ENCODE peak calls at places on chromosomes 2 and 18, in five cellular contexts. One of them, this sample, is unnamed.

GRCh38 chr2:237471457-237472186 is 15.4 kb upstream of the MLPH start:
- DNase-seq in left lung: no peak
- DNase-seq in esophagus squamous epithelium: no peak
- DNase-seq in GM23248: peak; percentile 85
- DNase-seq in A549: peak; percentile 85
- DNase-seq in this sample: no peak

GRCh38 chr18:80132196-80132812 is 23.2 kb downstream of the ADNP2 start:
- DNase-seq in left lung: no peak
- DNase-seq in esophagus squamous epithelium: no peak
- DNase-seq in GM23248: no peak
- DNase-seq in A549: no peak
- DNase-seq in this sample: peak; percentile 18

GRCh38 chr18:36499938-36500337 is 202.4 kb downstream of the FHOD3 start:
- DNase-seq in left lung: no peak
- DNase-seq in esophagus squamous epithelium: no peak
- DNase-seq in GM23248: no peak
- DNase-seq in A549: no peak
- DNase-seq in this sample: no peak

GRCh38 chr18:13266208-13267100 is 47.9 kb downstream of the LDLRAD4 start:
- DNase-seq in left lung: no peak
- DNase-seq in esophagus squamous epithelium: no peak
- DNase-seq in GM23248: peak; percentile 35
- DNase-seq in A549: no peak
- DNase-seq in this sample: no peak

GRCh38 chr2:16175247-16175825 is 235.0 kb downstream of the MYCN start:
- DNase-seq in left lung: no peak
- DNase-seq in esophagus squamous epithelium: no peak
- DNase-seq in GM23248: no peak
- DNase-seq in A549: no peak
- DNase-seq in this sample: no peak

GRCh38 chr2:202096736-202097135 is 23.7 kb downstream of the KIAA2012 start:
- DNase-seq in left lung: no peak
- DNase-seq in esophagus squamous epithelium: no peak
- DNase-seq in GM23248: peak; percentile 66
- DNase-seq in A549: no peak
- DNase-seq in this sample: no peak

GRCh38 chr2:211216221-211216620 is 659.8 kb downstream of the CPS1 start:
- DNase-seq in left lung: no peak
- DNase-seq in esophagus squamous epithelium: no peak
- DNase-seq in GM23248: peak; percentile 0
- DNase-seq in A549: peak; percentile 13
- DNase-seq in this sample: no peak

GRCh38 chr2:144330951-144331651 is 188.8 kb downstream of the ZEB2 start:
- DNase-seq in left lung: peak; percentile 32
- DNase-seq in esophagus squamous epithelium: no peak
- DNase-seq in GM23248: peak; percentile 38
- DNase-seq in A549: no peak
- DNase-seq in this sample: no peak

GRCh38 chr2:236195726-236196125 is 27.5 kb upstream of the GBX2 start:
- DNase-seq in left lung: no peak
- DNase-seq in esophagus squamous epithelium: no peak
- DNase-seq in GM23248: no peak
- DNase-seq in A549: no peak
- DNase-seq in this sample: no peak

GRCh38 chr2:204538179-204539009 is 6.9 kb upstream of the PARD3B start:
- DNase-seq in left lung: peak; percentile 54
- DNase-seq in esophagus squamous epithelium: no peak
- DNase-seq in GM23248: peak; percentile 79
- DNase-seq in A549: no peak
- DNase-seq in this sample: no peak

GRCh38 chr2:173064231-173064805 is 11.3 kb upstream of the MAP3K20 start:
- DNase-seq in left lung: no peak
- DNase-seq in esophagus squamous epithelium: no peak
- DNase-seq in GM23248: peak; percentile 48
- DNase-seq in A549: no peak
- DNase-seq in this sample: peak; percentile 57

GRCh38 chr2:234251326-234252271 is 201.1 kb downstream of the SPP2 start:
- DNase-seq in left lung: no peak
- DNase-seq in esophagus squamous epithelium: no peak
- DNase-seq in GM23248: peak; percentile 96
- DNase-seq in A549: peak; percentile 91
- DNase-seq in this sample: peak; percentile 94

GRCh38 chr18:3605562-3606443 is 155.8 kb downstream of the TGIF1 start:
- DNase-seq in left lung: no peak
- DNase-seq in esophagus squamous epithelium: no peak
- DNase-seq in GM23248: peak; percentile 80
- DNase-seq in A549: no peak
- DNase-seq in this sample: no peak

GRCh38 chr2:111227716-111228141 is 107.0 kb downstream of the BCL2L11 start:
- DNase-seq in left lung: no peak
- DNase-seq in esophagus squamous epithelium: no peak
- DNase-seq in GM23248: peak; percentile 73
- DNase-seq in A549: peak; percentile 8
- DNase-seq in this sample: no peak

GRCh38 chr2:189022002-189022401 is 47.8 kb downstream of the COL3A1 start:
- DNase-seq in left lung: no peak
- DNase-seq in esophagus squamous epithelium: no peak
- DNase-seq in GM23248: peak; percentile 95
- DNase-seq in A549: no peak
- DNase-seq in this sample: no peak

GRCh38 chr2:180219471-180219870 is 212.4 kb upstream of the CWC22 start:
- DNase-seq in left lung: no peak
- DNase-seq in esophagus squamous epithelium: no peak
- DNase-seq in GM23248: peak; percentile 27
- DNase-seq in A549: no peak
- DNase-seq in this sample: no peak

GRCh38 chr2:42105330-42106256 is 57.8 kb downstream of the PKDCC start:
- DNase-seq in left lung: no peak
- DNase-seq in esophagus squamous epithelium: peak; percentile 20
- DNase-seq in GM23248: no peak
- DNase-seq in A549: no peak
- DNase-seq in this sample: no peak

GRCh38 chr2:104583791-104584190 is 270.1 kb upstream of the POU3F3 start:
- DNase-seq in left lung: no peak
- DNase-seq in esophagus squamous epithelium: no peak
- DNase-seq in GM23248: no peak
- DNase-seq in A549: no peak
- DNase-seq in this sample: no peak

GRCh38 chr2:71100195-71100964 is 29.6 kb downstream of the MCEE start:
- DNase-seq in left lung: no peak
- DNase-seq in esophagus squamous epithelium: no peak
- DNase-seq in GM23248: peak; percentile 76
- DNase-seq in A549: peak; percentile 74
- DNase-seq in this sample: no peak

GRCh38 chr2:62672601-62673000 is 32.9 kb upstream of the EHBP1 start:
- DNase-seq in left lung: no peak
- DNase-seq in esophagus squamous epithelium: no peak
- DNase-seq in GM23248: peak; percentile 53
- DNase-seq in A549: peak; percentile 72
- DNase-seq in this sample: no peak

GRCh38 chr2:38148501-38148900 is 72.5 kb upstream of the CYP1B1 start:
- DNase-seq in left lung: no peak
- DNase-seq in esophagus squamous epithelium: no peak
- DNase-seq in GM23248: peak; percentile 66
- DNase-seq in A549: peak; percentile 75
- DNase-seq in this sample: peak; percentile 88

GRCh38 chr2:189933041-189933440 is 129.5 kb downstream of the MSTN start:
- DNase-seq in left lung: no peak
- DNase-seq in esophagus squamous epithelium: no peak
- DNase-seq in GM23248: no peak
- DNase-seq in A549: no peak
- DNase-seq in this sample: no peak

GRCh38 chr2:75277111-75277510 is 77.8 kb upstream of the TACR1 start:
- DNase-seq in left lung: no peak
- DNase-seq in esophagus squamous epithelium: no peak
- DNase-seq in GM23248: peak; percentile 78
- DNase-seq in A549: peak; percentile 6
- DNase-seq in this sample: peak; percentile 3

GRCh38 chr2:240367721-240368120 is 67.7 kb upstream of the GPC1 start:
- DNase-seq in left lung: peak; percentile 73
- DNase-seq in esophagus squamous epithelium: no peak
- DNase-seq in GM23248: no peak
- DNase-seq in A549: no peak
- DNase-seq in this sample: no peak

GRCh38 chr2:11950894-11951293 is 204.5 kb downstream of the LPIN1 start:
- DNase-seq in left lung: no peak
- DNase-seq in esophagus squamous epithelium: no peak
- DNase-seq in GM23248: no peak
- DNase-seq in A549: no peak
- DNase-seq in this sample: no peak

GRCh38 chr2:226736391-226736790 is 63.2 kb downstream of the IRS1 start:
- DNase-seq in left lung: no peak
- DNase-seq in esophagus squamous epithelium: no peak
- DNase-seq in GM23248: no peak
- DNase-seq in A549: no peak
- DNase-seq in this sample: no peak

GRCh38 chr2:226730487-226730886 is 69.1 kb downstream of the IRS1 start:
- DNase-seq in left lung: no peak
- DNase-seq in esophagus squamous epithelium: no peak
- DNase-seq in GM23248: no peak
- DNase-seq in A549: peak; percentile 36
- DNase-seq in this sample: no peak

GRCh38 chr2:226732478-226733188 is 67.0 kb downstream of the IRS1 start:
- DNase-seq in left lung: no peak
- DNase-seq in esophagus squamous epithelium: no peak
- DNase-seq in GM23248: no peak
- DNase-seq in A549: no peak
- DNase-seq in this sample: no peak

GRCh38 chr2:226733927-226734564 is 65.6 kb downstream of the IRS1 start:
- DNase-seq in left lung: no peak
- DNase-seq in esophagus squamous epithelium: no peak
- DNase-seq in GM23248: no peak
- DNase-seq in A549: no peak
- DNase-seq in this sample: no peak

DNA sequence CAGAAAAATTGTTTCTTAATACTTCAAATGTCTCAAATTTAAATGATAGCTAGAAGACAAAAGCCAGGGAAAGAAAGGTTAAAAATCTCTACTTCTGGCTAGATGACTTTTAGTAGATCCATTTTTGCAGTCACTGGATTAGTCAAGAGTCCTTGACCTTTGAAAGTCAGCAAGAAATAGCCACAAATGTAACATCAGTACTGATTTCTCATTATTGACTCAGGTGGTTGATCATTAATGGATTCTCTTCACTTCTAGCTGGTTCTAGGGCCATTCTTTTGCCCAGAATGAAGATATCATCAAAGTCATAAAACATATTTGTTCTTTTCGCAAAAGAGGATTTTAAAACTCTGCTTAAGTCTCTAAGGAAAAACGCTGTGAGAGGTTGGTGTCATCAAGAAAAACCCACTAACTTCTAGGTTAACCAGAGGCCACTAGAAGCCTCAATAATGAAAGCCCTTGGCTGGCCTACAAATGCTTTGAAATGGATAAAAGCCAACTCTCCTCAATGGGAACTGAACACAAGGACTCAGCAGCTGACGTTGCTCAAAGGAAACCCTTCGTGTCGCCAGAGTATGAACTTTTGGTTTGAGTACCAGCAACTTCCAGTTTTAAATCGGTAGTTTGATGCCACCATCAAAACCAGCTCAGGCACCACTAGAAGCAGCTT is 66.3 kb downstream of the IRS1 start:
- DNase-seq in left lung: no peak
- DNase-seq in esophagus squamous epithelium: no peak
- DNase-seq in GM23248: no peak
- DNase-seq in A549: peak; percentile 70
- DNase-seq in this sample: no peak
- H3K27ac ChIP-seq in left lung: peak overlapping the region; percentile 45
- H3K27ac ChIP-seq in esophagus squamous epithelium: no peak overlapping the region
- H3K27ac ChIP-seq in GM23248: no peak overlapping the region
- H3K27ac ChIP-seq in A549: peak overlapping the region; percentile 85
- H3K27ac ChIP-seq in this sample: no peak overlapping the region

DNA sequence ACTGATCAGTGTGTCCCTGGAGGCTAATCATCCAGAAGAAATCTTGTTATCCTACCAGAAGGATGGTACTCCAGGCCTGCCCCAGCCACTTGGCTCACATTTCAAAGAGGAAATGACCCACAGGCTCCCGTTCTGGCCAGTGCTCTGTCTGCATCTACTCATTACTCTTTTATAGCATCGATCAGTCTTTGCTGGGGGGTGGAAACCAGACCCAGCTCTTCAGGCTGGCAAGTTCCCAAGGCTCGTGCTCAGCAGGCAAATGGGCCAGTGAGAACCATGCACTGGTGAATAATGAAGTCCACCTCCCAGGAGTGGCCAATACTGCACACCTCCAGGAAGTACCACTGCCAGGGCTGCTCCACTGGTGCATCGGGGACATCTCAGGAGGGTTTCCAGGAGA is 38.8 kb downstream of the DNER start:
- DNase-seq in left lung: no peak
- DNase-seq in esophagus squamous epithelium: no peak
- DNase-seq in GM23248: no peak
- DNase-seq in A549: no peak
- DNase-seq in this sample: no peak
- H3K27ac ChIP-seq in left lung: no peak overlapping the region
- H3K27ac ChIP-seq in esophagus squamous epithelium: no peak overlapping the region
- H3K27ac ChIP-seq in GM23248: no peak overlapping the region
- H3K27ac ChIP-seq in A549: no peak overlapping the region
- H3K27ac ChIP-seq in this sample: no peak overlapping the region

DNA sequence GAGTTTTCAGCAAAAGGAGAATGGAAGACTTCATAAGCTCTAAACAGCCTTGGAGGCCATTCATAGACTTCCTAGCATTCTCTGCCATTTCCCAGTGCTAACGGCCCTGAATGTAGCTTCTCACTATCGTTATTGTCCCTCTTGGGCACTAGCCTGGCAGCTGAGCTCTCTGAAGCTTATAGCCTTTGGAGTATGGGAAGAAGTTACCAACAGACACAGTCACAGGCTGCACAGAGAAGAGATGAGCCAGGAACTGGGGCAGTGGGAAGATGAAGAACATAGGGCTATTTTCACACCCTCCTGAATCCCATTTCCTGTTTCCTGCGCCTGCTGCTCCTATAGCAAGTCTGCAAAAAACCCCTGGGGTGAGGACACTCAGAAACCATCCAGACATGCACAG is 29.1 kb upstream of the EPC2 start:
- DNase-seq in left lung: no peak
- DNase-seq in esophagus squamous epithelium: no peak
- DNase-seq in GM23248: no peak
- DNase-seq in A549: no peak
- DNase-seq in this sample: no peak
- H3K27ac ChIP-seq in left lung: peak overlapping the region; percentile 63
- H3K27ac ChIP-seq in esophagus squamous epithelium: no peak overlapping the region
- H3K27ac ChIP-seq in GM23248: no peak overlapping the region
- H3K27ac ChIP-seq in A549: no peak overlapping the region
- H3K27ac ChIP-seq in this sample: peak overlapping the region; percentile 60

GRCh38 chr18:26504831-26505230 is 43.5 kb downstream of the KCTD1 start:
- DNase-seq in left lung: no peak
- DNase-seq in esophagus squamous epithelium: no peak
- DNase-seq in GM23248: no peak
- DNase-seq in A549: no peak
- DNase-seq in this sample: no peak

GRCh38 chr18:26511339-26512071 is 36.8 kb downstream of the KCTD1 start:
- DNase-seq in left lung: no peak
- DNase-seq in esophagus squamous epithelium: no peak
- DNase-seq in GM23248: no peak
- DNase-seq in A549: no peak
- DNase-seq in this sample: no peak

GRCh38 chr18:26506012-26506411 is 42.3 kb downstream of the KCTD1 start:
- DNase-seq in left lung: no peak
- DNase-seq in esophagus squamous epithelium: no peak
- DNase-seq in GM23248: no peak
- DNase-seq in A549: no peak
- DNase-seq in this sample: no peak

GRCh38 chr18:26515643-26516495 is 32.5 kb downstream of the KCTD1 start:
- DNase-seq in left lung: no peak
- DNase-seq in esophagus squamous epithelium: no peak
- DNase-seq in GM23248: no peak
- DNase-seq in A549: no peak
- DNase-seq in this sample: no peak

GRCh38 chr18:26510337-26510736 is 38.0 kb downstream of the KCTD1 start:
- DNase-seq in left lung: no peak
- DNase-seq in esophagus squamous epithelium: no peak
- DNase-seq in GM23248: no peak
- DNase-seq in A549: no peak
- DNase-seq in this sample: no peak
- H3K27ac ChIP-seq in left lung: no peak overlapping the region
- H3K27ac ChIP-seq in esophagus squamous epithelium: no peak overlapping the region
- H3K27ac ChIP-seq in GM23248: no peak overlapping the region
- H3K27ac ChIP-seq in A549: peak overlapping the region; percentile 42
- H3K27ac ChIP-seq in this sample: no peak overlapping the region

This sample was measured in epithelial cell of prostate.